ENCODE peak calls at places on chromosomes 2 and 18, in five cellular contexts. T is CD4-positive, alpha-beta T cell; G is neural progenitor cell; N is AG04450; V is tibial artery. B is an unnamed sample.

GRCh38 chr2:182361477-182361876 is 65.4 kb downstream of the PDE1A start:
- DNase-seq in V (no peak), T (no peak), N (no peak), G (no peak), B (no peak)

GRCh38 chr2:229922449-229923386 is at the start of gene FBXO36:
- DNase-seq in V (no peak), N (no peak), T (peak; percentile 80), G (peak; percentile 95), B (peak; percentile 89)

GRCh38 chr2:53913721-53914120 is 54.0 kb upstream of the GPR75 start:
- DNase-seq in N (no peak), G (no peak), V (no peak), T (no peak), B (no peak)

GRCh38 chr18:51059969-51060368 is 30.0 kb downstream of the SMAD4 start:
- DNase-seq in G (no peak), T (no peak), N (no peak), V (no peak), B (no peak)

GRCh38 chr2:83874066-83874465 is 585.0 kb downstream of the SUCLG1 start:
- DNase-seq in N (no peak), V (no peak), G (no peak), T (no peak), B (no peak)

GRCh38 chr18:57959278-57959677 is 84.7 kb upstream of the NEDD4L start:
- DNase-seq in G (peak; percentile 57), T (no peak), N (peak; percentile 1), V (no peak), B (no peak)

GRCh38 chr2:219254590-219255219 is 987 bp upstream of the TUBA4A start:
- DNase-seq in N (no peak), G (no peak), V (no peak), T (no peak), B (no peak)

GRCh38 chr2:150888337-150888736 is 373.3 kb downstream of the RBM43 start:
- DNase-seq in T (no peak), N (no peak), V (no peak), G (no peak), B (no peak)

GRCh38 chr18:470661-471501 is 29.6 kb downstream of the COLEC12 start:
- DNase-seq in G (no peak), T (no peak), V (no peak), N (no peak), B (no peak)

GRCh38 chr2:157498501-157498900 is 54.6 kb upstream of the CYTIP start:
- DNase-seq in V (no peak), N (no peak), T (no peak), G (no peak), B (no peak)

GRCh38 chr2:214899751-214900150 is 90.3 kb upstream of the BARD1 start:
- DNase-seq in T (no peak), G (no peak), V (no peak), N (no peak), B (no peak)

DNA sequence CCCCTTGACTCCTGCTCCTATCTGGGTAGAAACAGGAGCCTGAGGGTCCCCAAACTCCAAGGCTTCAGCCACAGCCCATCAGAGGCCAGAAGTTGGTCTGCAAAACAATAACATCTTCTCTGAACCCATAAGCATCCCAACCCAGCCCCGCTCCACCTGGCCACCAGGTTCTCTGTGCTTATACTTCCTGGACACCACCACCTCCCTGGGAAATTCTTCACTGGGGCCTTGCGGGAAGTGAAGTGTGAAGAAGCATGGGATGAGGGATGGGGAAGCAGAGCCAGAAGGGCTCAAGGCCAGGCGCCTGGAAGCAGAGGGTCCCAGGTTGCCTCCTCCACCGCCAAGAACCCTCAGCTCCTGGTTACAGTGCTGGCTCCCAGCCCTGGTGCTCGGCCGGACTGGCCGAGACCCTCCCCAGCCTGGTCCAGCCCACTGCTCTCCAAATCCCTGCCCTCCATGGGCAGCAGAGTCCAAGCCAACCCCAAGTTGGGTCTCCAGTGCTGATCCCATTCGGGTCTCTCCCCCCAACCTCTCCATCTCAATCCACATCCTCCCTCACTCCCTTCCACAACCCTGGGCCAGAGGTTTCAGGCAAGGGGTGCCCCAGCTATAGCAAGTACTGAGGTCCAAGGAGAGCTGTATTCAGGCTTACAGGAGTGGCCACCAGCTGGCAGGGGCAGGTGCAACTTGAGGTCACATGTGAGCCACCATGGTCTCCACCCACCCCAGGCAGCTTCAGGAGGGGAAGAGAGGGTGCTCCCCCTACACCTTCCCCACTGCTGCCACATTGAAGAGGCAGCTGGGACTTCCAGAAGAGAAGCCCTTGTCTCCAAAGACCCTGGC is 60.7 kb downstream of the TNS1 start:
- DNase-seq in V (peak; percentile 83), T (no peak), G (no peak), N (no peak), B (no peak)
- H3K27ac ChIP-seq in V (peak overlapping the region; percentile 95), T (no peak overlapping the region), G (no peak overlapping the region), N (no peak overlapping the region), B (peak overlapping the region; percentile 89)

GRCh38 chr2:119218478-119219064 is 5.1 kb upstream of the STEAP3 start:
- DNase-seq in V (no peak), G (peak; percentile 58), N (peak; percentile 48), T (no peak), B (no peak)

GRCh38 chr2:119216994-119217393 is 6.6 kb upstream of the STEAP3 start:
- DNase-seq in G (no peak), V (no peak), T (no peak), N (no peak), B (no peak)

GRCh38 chr2:119219873-119220272 is 3.8 kb upstream of the STEAP3 start:
- DNase-seq in G (no peak), V (no peak), T (no peak), N (no peak), B (no peak)

GRCh38 chr2:119212139-119212800 is 11.4 kb upstream of the STEAP3 start:
- DNase-seq in G (no peak), V (no peak), N (no peak), T (no peak), B (no peak)

DNA sequence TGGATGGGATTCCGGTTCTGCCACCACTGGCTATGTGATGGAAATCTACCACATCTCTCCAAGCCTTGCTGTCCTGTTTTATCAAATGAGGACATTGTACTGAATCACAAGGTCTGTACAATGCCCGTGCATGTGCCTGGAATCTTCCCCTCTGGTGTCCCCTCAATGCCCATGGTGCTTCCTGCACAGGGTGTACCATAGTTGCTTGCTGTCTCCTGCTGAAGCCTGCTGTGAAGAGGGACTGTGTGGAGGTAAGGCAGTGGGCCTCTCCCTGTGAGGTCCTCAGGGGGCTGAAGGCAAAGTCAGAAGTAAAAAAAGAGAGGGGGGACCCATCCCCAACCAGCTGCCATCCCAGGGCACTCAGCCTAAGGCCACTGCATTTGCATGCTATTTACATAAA is 9.2 kb upstream of the STEAP3 start:
- DNase-seq in V (no peak), N (no peak), T (no peak), G (no peak), B (no peak)
- H3K27ac ChIP-seq in V (no peak overlapping the region), N (no peak overlapping the region), T (no peak overlapping the region), G (no peak overlapping the region), B (no peak overlapping the region)

DNA sequence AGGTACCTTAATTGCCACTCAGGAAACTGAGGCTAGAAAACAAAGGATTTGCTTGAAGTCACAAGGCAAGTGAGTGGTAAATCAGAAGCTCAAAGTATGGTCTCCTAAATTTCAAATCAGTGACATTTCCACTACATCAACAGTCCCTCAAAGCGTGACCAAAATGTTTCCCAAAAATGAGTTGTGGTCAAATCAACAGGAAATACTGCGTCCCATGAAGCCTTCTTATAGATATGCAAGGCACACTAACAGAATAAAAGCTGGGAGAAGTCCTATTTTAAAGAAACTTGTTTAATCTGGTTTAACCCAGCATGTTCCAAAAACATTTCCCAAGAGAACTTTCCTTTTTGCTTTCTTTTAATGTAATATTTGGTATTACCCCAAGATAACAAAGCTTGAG is 249.4 kb downstream of the EXOC6B start:
- DNase-seq in V (no peak), T (no peak), N (no peak), G (no peak), B (no peak)
- H3K27ac ChIP-seq in V (no peak overlapping the region), T (no peak overlapping the region), N (no peak overlapping the region), G (no peak overlapping the region), B (no peak overlapping the region)

GRCh38 chr2:111945444-111946293 is 47.3 kb downstream of the MERTK start:
- DNase-seq in T (no peak), V (no peak), N (no peak), G (no peak), B (no peak)

GRCh38 chr2:111948832-111949231 is 50.4 kb downstream of the MERTK start:
- DNase-seq in V (no peak), G (no peak), N (no peak), T (no peak), B (no peak)

GRCh38 chr2:111944536-111945210 is 46.3 kb downstream of the MERTK start:
- DNase-seq in T (no peak), G (no peak), N (no peak), V (no peak), B (no peak)

GRCh38 chr2:111946294-111947114 is 48.1 kb downstream of the MERTK start:
- DNase-seq in V (peak; percentile 75), N (peak; percentile 87), T (no peak), G (no peak), B (no peak)

DNA sequence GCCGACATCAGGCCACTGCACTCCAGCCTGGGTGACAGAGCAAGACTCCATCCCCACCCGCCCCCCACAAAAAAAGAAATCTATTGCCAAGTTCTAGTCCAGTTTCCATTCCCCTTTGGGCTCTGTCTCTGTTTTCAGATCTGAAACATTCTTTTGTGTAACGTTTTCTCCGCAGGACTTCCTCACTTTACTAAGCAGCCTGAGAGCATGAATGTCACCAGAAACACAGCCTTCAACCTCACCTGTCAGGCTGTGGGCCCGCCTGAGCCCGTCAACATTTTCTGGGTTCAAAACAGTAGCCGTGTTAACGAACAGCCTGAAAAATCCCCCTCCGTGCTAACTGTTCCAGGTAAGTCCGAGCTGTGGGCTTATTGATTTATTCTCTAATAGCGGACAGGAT is 48.8 kb downstream of the MERTK start:
- DNase-seq in N (no peak), T (no peak), V (no peak), G (no peak), B (no peak)
- H3K27ac ChIP-seq in N (no peak overlapping the region), T (no peak overlapping the region), V (peak overlapping the region; percentile 82), G (no peak overlapping the region), B (no peak overlapping the region)

GRCh38 chr2:240367721-240368120 is 67.7 kb upstream of the GPC1 start:
- DNase-seq in N (no peak), T (no peak), G (no peak), V (no peak), B (no peak)

GRCh38 chr2:240372051-240372450 is 63.4 kb upstream of the GPC1 start:
- DNase-seq in G (no peak), T (no peak), V (no peak), N (no peak), B (no peak)

GRCh38 chr2:240368746-240369724 is 66.4 kb upstream of the GPC1 start:
- DNase-seq in V (no peak), N (no peak), T (no peak), G (no peak), B (no peak)

GRCh38 chr2:240371461-240372000 is 63.9 kb upstream of the GPC1 start:
- DNase-seq in G (no peak), T (no peak), N (no peak), V (no peak), B (no peak)

GRCh38 chr2:240369725-240370585 is 65.5 kb upstream of the GPC1 start:
- DNase-seq in N (peak; percentile 89), G (no peak), T (no peak), V (peak; percentile 91), B (peak; percentile 57)
- H3K27ac ChIP-seq in N (peak overlapping the region; percentile 97), G (no peak overlapping the region), T (no peak overlapping the region), V (peak overlapping the region; percentile 83), B (peak overlapping the region; percentile 73)